ENCODE peak calls at places on chromosome 3, in seven cellular contexts. F, C, E, P, A, U and N are unnamed samples.

GRCh38 chr3:26704736-26705135 is 82.2 kb downstream of the LRRC3B start:
- DNase-seq in F (no peak), C (no peak), E (no peak), P (no peak), A (no peak), U (no peak), N (no peak)

GRCh38 chr3:109985942-109986555 is 648.7 kb upstream of the DPPA4 start:
- DNase-seq in F (no peak), C (no peak), E (no peak), P (no peak), A (peak; percentile 12), U (no peak), N (no peak)

GRCh38 chr3:86416334-86416733 is 574.6 kb downstream of the VGLL3 start:
- DNase-seq in F (no peak), C (no peak), E (no peak), P (no peak), A (no peak), U (no peak), N (no peak)

GRCh38 chr3:177294221-177294620 is 96.9 kb upstream of the TBL1XR1 start:
- DNase-seq in F (no peak), C (peak; percentile 65), E (no peak), P (peak; percentile 63), A (peak; percentile 71), U (no peak), N (no peak)

GRCh38 chr3:72160351-72160750 is 375.4 kb upstream of the PROK2 start:
- DNase-seq in F (no peak), C (no peak), E (no peak), P (no peak), A (no peak), U (no peak), N (no peak)

GRCh38 chr3:133944641-133945441 is 49.2 kb upstream of the RAB6B start:
- DNase-seq in F (no peak), C (peak; percentile 67), E (peak; percentile 95), P (peak; percentile 76), A (peak; percentile 95), U (peak; percentile 63), N (peak; percentile 43)

GRCh38 chr3:172646439-172647015 is 64.3 kb downstream of the NCEH1 start:
- DNase-seq in F (no peak), C (no peak), E (peak; percentile 80), P (no peak), A (peak; percentile 88), U (no peak), N (no peak)

GRCh38 chr3:46378426-46378942 is 7.7 kb downstream of the CCR5 start:
- DNase-seq in F (peak; percentile 75), C (peak; percentile 31), E (peak; percentile 56), P (peak; percentile 38), A (peak; percentile 67), U (peak; percentile 85), N (peak; percentile 75)

GRCh38 chr3:181696641-181697230 is 15.0 kb upstream of the SOX2 start:
- DNase-seq in F (no peak), C (no peak), E (no peak), P (no peak), A (no peak), U (no peak), N (no peak)

GRCh38 chr3:47250309-47251060 is 32.1 kb downstream of the KIF9 start:
- DNase-seq in F (peak; percentile 73), C (peak; percentile 26), E (peak; percentile 43), P (no peak), A (peak; percentile 56), U (peak; percentile 55), N (peak; percentile 61)

GRCh38 chr3:43525941-43526607 is 95.7 kb downstream of the ANO10 start:
- DNase-seq in F (no peak), C (no peak), E (no peak), P (no peak), A (peak; percentile 64), U (no peak), N (no peak)

GRCh38 chr3:64319391-64319790 is 94.1 kb upstream of the PRICKLE2 start:
- DNase-seq in F (peak; percentile 53), C (no peak), E (no peak), P (no peak), A (no peak), U (no peak), N (no peak)

GRCh38 chr3:11053926-11054503 is 61.5 kb downstream of the SLC6A1 start:
- DNase-seq in F (no peak), C (no peak), E (no peak), P (peak; percentile 38), A (no peak), U (no peak), N (no peak)

GRCh38 chr3:171774516-171774915 is 35.8 kb downstream of the PLD1 start:
- DNase-seq in F (no peak), C (no peak), E (no peak), P (no peak), A (no peak), U (no peak), N (no peak)

GRCh38 chr3:57729339-57730039 is 26.6 kb upstream of the SLMAP start:
- DNase-seq in F (no peak), C (no peak), E (no peak), P (no peak), A (peak; percentile 42), U (no peak), N (no peak)

DNA sequence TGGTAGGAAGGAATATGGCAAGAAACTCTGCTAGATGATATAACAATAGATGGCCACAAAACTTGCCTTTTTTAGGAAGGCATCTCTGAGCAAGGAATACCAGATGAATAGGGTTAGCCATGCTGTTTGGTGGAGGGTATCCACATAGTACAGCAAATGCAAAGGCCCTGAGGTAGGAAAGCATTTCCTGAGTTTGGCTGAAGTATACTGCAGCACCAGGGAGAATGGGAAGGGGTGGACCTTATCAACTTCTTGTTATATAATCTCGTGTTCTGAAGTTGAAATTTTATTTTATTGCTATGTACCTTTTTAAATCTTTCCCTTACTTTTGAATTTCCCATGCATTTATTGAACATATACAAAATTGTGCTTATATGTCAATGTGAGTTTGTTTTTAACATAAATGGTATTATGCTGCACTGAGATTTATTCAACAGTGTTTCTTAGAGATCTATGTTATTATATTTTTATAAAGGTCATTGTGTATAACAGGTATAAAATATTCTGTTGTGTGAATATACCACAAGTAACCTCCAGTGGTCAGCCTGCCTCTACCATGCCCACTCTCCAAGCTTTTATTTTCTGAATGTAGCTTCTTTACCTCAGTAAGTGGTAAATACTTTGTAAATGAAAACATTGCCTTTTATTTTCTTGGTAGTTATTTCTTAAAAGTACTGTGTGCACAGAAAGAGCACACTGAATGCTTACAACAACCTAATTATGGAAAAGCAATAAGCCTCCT is 2.8 kb upstream of the KAT2B start:
- DNase-seq in F (no peak), C (no peak), E (no peak), P (no peak), A (no peak), U (no peak), N (no peak)
- TF ChIP-seq CTCF in F (no peak), C (no peak), E (no peak), P (no peak), A (peak; percentile 3), U (no peak), N (no peak)

DNA sequence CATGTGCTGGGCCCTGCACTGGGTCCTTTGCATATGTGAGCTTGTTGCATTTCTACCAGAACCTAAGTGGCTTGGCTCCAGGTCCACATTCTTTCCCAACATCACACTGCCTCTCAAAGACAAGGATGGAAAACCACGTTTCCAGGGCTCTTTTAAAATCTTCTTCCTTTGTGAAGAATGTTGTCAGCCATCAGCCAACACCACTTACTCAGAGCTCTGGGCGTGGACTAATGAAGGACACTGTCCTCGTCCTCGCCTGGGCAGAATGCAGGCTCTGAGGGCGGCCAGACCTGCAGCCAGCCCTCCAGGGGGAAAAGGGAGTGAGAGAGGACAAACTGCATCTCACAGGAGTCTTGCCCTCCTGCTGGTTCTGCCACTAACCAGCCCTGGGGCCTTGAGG is 49.7 kb downstream of the MAGEF1 start:
- DNase-seq in F (no peak), C (no peak), E (no peak), P (no peak), A (peak; percentile 43), U (no peak), N (no peak)
- H3K36me3 ChIP-seq in F (no peaks in the 10 kb centered on the region), C (no peaks in the 10 kb centered on the region), E (no peaks in the 10 kb centered on the region), P (no peaks in the 10 kb centered on the region), A (no peaks in the 10 kb centered on the region), U (no peaks in the 10 kb centered on the region), N (no peaks in the 10 kb centered on the region)

GRCh38 chr3:149715247-149715646 is 37.0 kb downstream of the COMMD2 start:
- DNase-seq in F (no peak), C (no peak), E (no peak), P (no peak), A (no peak), U (no peak), N (no peak)
- TF ChIP-seq CTCF in F (no peak), C (no peak), E (no peak), P (no peak), A (no peak), U (no peak), N (no peak)

DNA sequence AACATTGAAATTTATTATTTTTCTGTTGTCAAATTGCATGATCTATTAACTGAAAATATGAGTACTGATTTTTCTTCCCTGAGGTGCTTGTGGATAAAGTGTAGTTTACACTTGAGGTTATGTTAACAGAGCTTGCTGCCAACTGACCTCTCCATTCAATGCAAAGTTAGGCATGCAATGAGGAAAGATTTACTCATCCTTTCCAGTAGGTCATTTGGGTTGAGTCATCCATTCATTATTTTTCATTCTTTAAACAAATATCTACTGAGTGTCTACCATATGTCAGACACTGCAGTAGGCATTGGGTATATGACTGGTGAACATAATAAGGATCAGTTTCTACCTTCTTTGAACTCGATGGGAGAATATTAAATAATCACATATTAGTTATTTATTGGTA is 604.1 kb downstream of the EDEM1 start:
- DNase-seq in F (no peak), C (no peak), E (no peak), P (no peak), A (no peak), U (no peak), N (no peak)
- H3K36me3 ChIP-seq in F (no peaks in the 10 kb centered on the region), C (no peaks in the 10 kb centered on the region), E (no peaks in the 10 kb centered on the region), P (no peaks in the 10 kb centered on the region), A (no peaks in the 10 kb centered on the region), U (no peaks in the 10 kb centered on the region), N (no peaks in the 10 kb centered on the region)

GRCh38 chr3:123027292-123028232 is at the start of gene SEMA5B:
- DNase-seq in F (peak; percentile 94), C (peak; percentile 21), E (peak; percentile 28), P (no peak), A (peak; percentile 26), U (peak; percentile 82), N (no peak)
- TF ChIP-seq CTCF in F (peak; percentile 63), C (peak; percentile 33), E (peak; percentile 47), P (no peak), A (peak; percentile 38), U (no peak), N (peak; percentile 12)

DNA sequence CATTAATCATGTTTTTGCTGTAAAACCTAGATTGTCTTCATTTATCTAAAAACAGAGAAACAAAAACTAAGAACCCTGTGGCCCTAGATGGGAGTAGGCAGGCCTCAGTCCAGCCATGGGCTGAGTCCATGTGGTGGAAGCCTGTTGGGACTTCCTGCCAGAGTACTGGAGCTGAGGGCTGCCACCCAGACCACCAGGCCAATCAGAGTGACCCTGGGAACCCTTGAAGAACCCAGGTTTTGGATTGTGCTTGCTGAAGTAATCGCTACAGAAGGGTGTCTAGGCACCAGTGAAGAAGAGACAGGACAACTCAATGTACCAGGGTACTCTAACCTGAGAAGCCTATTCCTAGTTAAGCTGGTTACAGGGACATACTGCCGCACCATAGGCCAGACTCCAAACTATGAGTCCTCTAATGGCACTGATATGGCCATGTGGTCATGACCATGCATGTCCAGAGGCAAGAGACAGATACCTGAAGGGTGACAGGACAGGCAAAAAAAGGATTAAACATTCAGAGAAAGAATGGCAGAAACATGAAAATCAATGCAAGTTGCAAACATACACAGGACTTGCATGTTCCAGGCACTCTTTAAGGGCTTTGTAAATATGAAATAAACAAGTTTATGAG is 12.9 kb downstream of the CSRNP1 start:
- DNase-seq in F (no peak), C (no peak), E (no peak), P (no peak), A (no peak), U (no peak), N (no peak)
- H3K36me3 ChIP-seq in F (no peaks in the 10 kb centered on the region), C (no peaks in the 10 kb centered on the region), E (no peaks in the 10 kb centered on the region), P (peaks cover 17% of the 10 kb centered on the region), A (peaks cover 29% of the 10 kb centered on the region), U (peaks cover 30% of the 10 kb centered on the region), N (peaks cover 61% of the 10 kb centered on the region)

GRCh38 chr3:113557374-113557773 is 25.0 kb downstream of the SIDT1 start:
- DNase-seq in F (no peak), C (no peak), E (peak; percentile 26), P (peak; percentile 25), A (peak; percentile 54), U (no peak), N (no peak)
- TF ChIP-seq CTCF in F (no peak), C (no peak), E (no peak), P (peak; percentile 43), A (peak; percentile 28), U (no peak), N (no peak)